ENCODE peak calls at places on chromosomes 11 and 22, in ten cellular contexts. One of them, this sample, is unnamed.

GRCh38 chr11:15913261-15913660 is 443.1 kb downstream of the SOX6 start:
- ATAC-seq in A549: no peak
- ATAC-seq in heart right ventricle: peak; percentile 66
- ATAC-seq in left ventricle myocardium superior: peak; percentile 41
- ATAC-seq in activated CD8-positive, alpha-beta T cell treated with anti-CD3 and anti-CD28 coated beads for 36 hours: no peak
- ATAC-seq in Right ventricle myocardium superior: peak; percentile 41
- ATAC-seq in lower lobe of right lung: no peak
- ATAC-seq in T-cell: no peak
- ATAC-seq in left cardiac atrium: peak; percentile 51
- ATAC-seq in mucosa of descending colon: peak; percentile 31
- ATAC-seq in this sample: peak; percentile 39

GRCh38 chr22:31119026-31119717 is 3.6 kb upstream of the INPP5J start:
- ATAC-seq in lower lobe of right lung: no peak
- ATAC-seq in Right ventricle myocardium superior: peak; percentile 82
- ATAC-seq in A549: no peak
- ATAC-seq in activated CD8-positive, alpha-beta T cell treated with anti-CD3 and anti-CD28 coated beads for 36 hours: no peak
- ATAC-seq in heart right ventricle: peak; percentile 84
- ATAC-seq in T-cell: no peak
- ATAC-seq in mucosa of descending colon: no peak
- ATAC-seq in left cardiac atrium: peak; percentile 82
- ATAC-seq in left ventricle myocardium superior: peak; percentile 89
- ATAC-seq in this sample: no peak

GRCh38 chr11:124865902-124866851 is 945 bp downstream of the ROBO3 start:
- ATAC-seq in left ventricle myocardium superior: peak; percentile 66
- ATAC-seq in T-cell: peak; percentile 62
- ATAC-seq in left cardiac atrium: peak; percentile 50
- ATAC-seq in activated CD8-positive, alpha-beta T cell treated with anti-CD3 and anti-CD28 coated beads for 36 hours: peak; percentile 65
- ATAC-seq in A549: peak; percentile 30
- ATAC-seq in heart right ventricle: peak; percentile 60
- ATAC-seq in Right ventricle myocardium superior: peak; percentile 72
- ATAC-seq in lower lobe of right lung: peak; percentile 67
- ATAC-seq in mucosa of descending colon: peak; percentile 62
- ATAC-seq in this sample: peak; percentile 53

GRCh38 chr11:30329150-30329940 is 6.4 kb downstream of the ARL14EP start:
- ATAC-seq in Right ventricle myocardium superior: no peak
- ATAC-seq in T-cell: no peak
- ATAC-seq in left cardiac atrium: no peak
- ATAC-seq in activated CD8-positive, alpha-beta T cell treated with anti-CD3 and anti-CD28 coated beads for 36 hours: peak; percentile 55
- ATAC-seq in heart right ventricle: no peak
- ATAC-seq in mucosa of descending colon: no peak
- ATAC-seq in A549: no peak
- ATAC-seq in left ventricle myocardium superior: no peak
- ATAC-seq in lower lobe of right lung: no peak
- ATAC-seq in this sample: no peak

GRCh38 chr22:46815896-46816721 is 53.7 kb downstream of the TBC1D22A start:
- ATAC-seq in lower lobe of right lung: peak; percentile 45
- ATAC-seq in left cardiac atrium: peak; percentile 86
- ATAC-seq in Right ventricle myocardium superior: peak; percentile 48
- ATAC-seq in A549: peak; percentile 77
- ATAC-seq in left ventricle myocardium superior: peak; percentile 46
- ATAC-seq in mucosa of descending colon: peak; percentile 59
- ATAC-seq in T-cell: no peak
- ATAC-seq in activated CD8-positive, alpha-beta T cell treated with anti-CD3 and anti-CD28 coated beads for 36 hours: peak; percentile 83
- ATAC-seq in heart right ventricle: peak; percentile 39
- ATAC-seq in this sample: peak; percentile 48

GRCh38 chr22:24994070-24994763 is 41.7 kb downstream of the KIAA1671 start:
- ATAC-seq in heart right ventricle: no peak
- ATAC-seq in A549: peak; percentile 49
- ATAC-seq in lower lobe of right lung: no peak
- ATAC-seq in Right ventricle myocardium superior: no peak
- ATAC-seq in left ventricle myocardium superior: no peak
- ATAC-seq in T-cell: no peak
- ATAC-seq in activated CD8-positive, alpha-beta T cell treated with anti-CD3 and anti-CD28 coated beads for 36 hours: peak; percentile 97
- ATAC-seq in left cardiac atrium: no peak
- ATAC-seq in mucosa of descending colon: peak; percentile 82
- ATAC-seq in this sample: peak; percentile 81

GRCh38 chr11:115221461-115222069 is 282.6 kb downstream of the CADM1 start:
- ATAC-seq in A549: no peak
- ATAC-seq in left cardiac atrium: peak; percentile 39
- ATAC-seq in Right ventricle myocardium superior: no peak
- ATAC-seq in heart right ventricle: no peak
- ATAC-seq in mucosa of descending colon: peak; percentile 34
- ATAC-seq in activated CD8-positive, alpha-beta T cell treated with anti-CD3 and anti-CD28 coated beads for 36 hours: no peak
- ATAC-seq in T-cell: no peak
- ATAC-seq in lower lobe of right lung: no peak
- ATAC-seq in left ventricle myocardium superior: no peak
- ATAC-seq in this sample: no peak

GRCh38 chr11:9691865-9692264 is 28.0 kb downstream of the SWAP70 start:
- ATAC-seq in lower lobe of right lung: no peak
- ATAC-seq in heart right ventricle: no peak
- ATAC-seq in mucosa of descending colon: peak; percentile 85
- ATAC-seq in A549: no peak
- ATAC-seq in left cardiac atrium: no peak
- ATAC-seq in activated CD8-positive, alpha-beta T cell treated with anti-CD3 and anti-CD28 coated beads for 36 hours: no peak
- ATAC-seq in T-cell: no peak
- ATAC-seq in Right ventricle myocardium superior: no peak
- ATAC-seq in left ventricle myocardium superior: no peak
- ATAC-seq in this sample: no peak

GRCh38 chr22:39446239-39446721 is 10.5 kb upstream of the MGAT3 start:
- ATAC-seq in heart right ventricle: no peak
- ATAC-seq in lower lobe of right lung: peak; percentile 15
- ATAC-seq in activated CD8-positive, alpha-beta T cell treated with anti-CD3 and anti-CD28 coated beads for 36 hours: peak; percentile 47
- ATAC-seq in Right ventricle myocardium superior: no peak
- ATAC-seq in T-cell: no peak
- ATAC-seq in left ventricle myocardium superior: no peak
- ATAC-seq in left cardiac atrium: peak; percentile 39
- ATAC-seq in A549: no peak
- ATAC-seq in mucosa of descending colon: peak; percentile 69
- ATAC-seq in this sample: peak; percentile 2

GRCh38 chr11:46075928-46076327 is 45.3 kb downstream of the PHF21A start:
- ATAC-seq in lower lobe of right lung: no peak
- ATAC-seq in left ventricle myocardium superior: no peak
- ATAC-seq in activated CD8-positive, alpha-beta T cell treated with anti-CD3 and anti-CD28 coated beads for 36 hours: no peak
- ATAC-seq in A549: no peak
- ATAC-seq in left cardiac atrium: no peak
- ATAC-seq in T-cell: no peak
- ATAC-seq in Right ventricle myocardium superior: no peak
- ATAC-seq in mucosa of descending colon: no peak
- ATAC-seq in heart right ventricle: no peak
- ATAC-seq in this sample: no peak

GRCh38 chr11:34449013-34449412 is 10.3 kb downstream of the CAT start:
- ATAC-seq in Right ventricle myocardium superior: no peak
- ATAC-seq in T-cell: no peak
- ATAC-seq in A549: no peak
- ATAC-seq in mucosa of descending colon: no peak
- ATAC-seq in left ventricle myocardium superior: no peak
- ATAC-seq in heart right ventricle: no peak
- ATAC-seq in lower lobe of right lung: no peak
- ATAC-seq in left cardiac atrium: no peak
- ATAC-seq in activated CD8-positive, alpha-beta T cell treated with anti-CD3 and anti-CD28 coated beads for 36 hours: peak; percentile 39
- ATAC-seq in this sample: no peak

GRCh38 chr11:7422544-7423331 is 62.6 kb upstream of the OLFML1 start:
- ATAC-seq in mucosa of descending colon: peak; percentile 28
- ATAC-seq in activated CD8-positive, alpha-beta T cell treated with anti-CD3 and anti-CD28 coated beads for 36 hours: peak; percentile 68
- ATAC-seq in lower lobe of right lung: no peak
- ATAC-seq in Right ventricle myocardium superior: no peak
- ATAC-seq in left ventricle myocardium superior: no peak
- ATAC-seq in left cardiac atrium: no peak
- ATAC-seq in heart right ventricle: no peak
- ATAC-seq in T-cell: no peak
- ATAC-seq in A549: peak; percentile 42
- ATAC-seq in this sample: no peak